ENCODE peak calls at places on chromosomes 5 and 9, in eight cellular contexts. X, F, Q, N, U, G, P and K are unnamed samples.
A peak's percentile ranks its signal among the peaks of the same experiment; 100 is the strongest.

GRCh38 chr9:89802809-89803355 is 198.1 kb downstream of the GADD45G start:
- DNase-seq in X (no peak), F (no peak), Q (no peak), N (peak; percentile 45), U (no peak), G (peak; percentile 3), P (no peak), K (no peak)

GRCh38 chr5:95283022-95283615 is 1.8 kb downstream of the MCTP1 start:
- DNase-seq in X (no peak), F (peak; percentile 13), Q (no peak), N (no peak), U (no peak), G (no peak), P (no peak), K (no peak)

GRCh38 chr5:131226899-131227298 is 37.0 kb upstream of the CDC42SE2 start:
- DNase-seq in X (no peak), F (no peak), Q (no peak), N (no peak), U (no peak), G (no peak), P (no peak), K (no peak)

GRCh38 chr9:118305371-118305770 is 601.2 kb downstream of the TLR4 start:
- DNase-seq in X (no peak), F (no peak), Q (no peak), N (no peak), U (no peak), G (no peak), P (no peak), K (no peak)

GRCh38 chr5:158382473-158382872 is 523.5 kb upstream of the CLINT1 start:
- DNase-seq in X (no peak), F (peak; percentile 83), Q (peak; percentile 59), N (no peak), U (no peak), G (peak; percentile 29), P (peak; percentile 10), K (peak; percentile 95)

GRCh38 chr9:21789541-21790037 is 12.8 kb upstream of the MTAP start:
- DNase-seq in X (peak; percentile 83), F (peak; percentile 85), Q (peak; percentile 74), N (peak; percentile 34), U (peak; percentile 34), G (peak; percentile 92), P (no peak), K (no peak)

GRCh38 chr5:62132279-62132678 is 173.7 kb upstream of the KIF2A start:
- DNase-seq in X (no peak), F (no peak), Q (no peak), N (no peak), U (no peak), G (no peak), P (no peak), K (no peak)

GRCh38 chr5:6733411-6734242 is 20.4 kb downstream of the TENT4A start:
- DNase-seq in X (no peak), F (peak; percentile 16), Q (no peak), N (no peak), U (no peak), G (no peak), P (no peak), K (no peak)

GRCh38 chr9:13478637-13479036 is 199.1 kb upstream of the MPDZ start:
- DNase-seq in X (no peak), F (no peak), Q (no peak), N (no peak), U (no peak), G (no peak), P (no peak), K (no peak)

GRCh38 chr5:60349891-60350415 is 350.0 kb downstream of the DEPDC1B start:
- DNase-seq in X (no peak), F (no peak), Q (no peak), N (no peak), U (no peak), G (no peak), P (no peak), K (no peak)

GRCh38 chr5:10520716-10521115 is 43.2 kb upstream of the ANKRD33B start:
- DNase-seq in X (no peak), F (no peak), Q (no peak), N (no peak), U (no peak), G (no peak), P (no peak), K (no peak)

GRCh38 chr9:105088088-105088487 is 156.4 kb upstream of the SLC44A1 start:
- DNase-seq in X (no peak), F (no peak), Q (no peak), N (no peak), U (no peak), G (no peak), P (no peak), K (no peak)

GRCh38 chr5:126301056-126301455 is 122.2 kb upstream of the GRAMD2B start:
- DNase-seq in X (no peak), F (no peak), Q (no peak), N (no peak), U (no peak), G (no peak), P (no peak), K (no peak)

GRCh38 chr9:135921749-135922310 is 14.5 kb upstream of the CAMSAP1 start:
- DNase-seq in X (no peak), F (no peak), Q (no peak), N (no peak), U (no peak), G (no peak), P (no peak), K (no peak)

GRCh38 chr5:14469485-14470377 is 111.9 kb upstream of the OTULINL start:
- DNase-seq in X (no peak), F (no peak), Q (no peak), N (peak; percentile 78), U (no peak), G (no peak), P (no peak), K (no peak)

GRCh38 chr5:106875591-106876297 is 795.0 kb downstream of the EFNA5 start:
- DNase-seq in X (peak; percentile 62), F (no peak), Q (peak; percentile 6), N (no peak), U (peak; percentile 68), G (peak; percentile 35), P (peak; percentile 25), K (peak; percentile 60)

GRCh38 chr9:87599901-87600610 is 102.4 kb downstream of the DAPK1 start:
- DNase-seq in X (peak; percentile 73), F (peak; percentile 95), Q (peak; percentile 40), N (no peak), U (no peak), G (no peak), P (no peak), K (no peak)

GRCh38 chr5:8650197-8650596 is 781.2 kb downstream of the MTRR start:
- DNase-seq in X (no peak), F (no peak), Q (no peak), N (no peak), U (no peak), G (no peak), P (no peak), K (no peak)

GRCh38 chr9:13705913-13706312 is 426.4 kb upstream of the MPDZ start:
- DNase-seq in X (no peak), F (peak; percentile 81), Q (no peak), N (peak; percentile 1), U (no peak), G (no peak), P (no peak), K (no peak)

DNA sequence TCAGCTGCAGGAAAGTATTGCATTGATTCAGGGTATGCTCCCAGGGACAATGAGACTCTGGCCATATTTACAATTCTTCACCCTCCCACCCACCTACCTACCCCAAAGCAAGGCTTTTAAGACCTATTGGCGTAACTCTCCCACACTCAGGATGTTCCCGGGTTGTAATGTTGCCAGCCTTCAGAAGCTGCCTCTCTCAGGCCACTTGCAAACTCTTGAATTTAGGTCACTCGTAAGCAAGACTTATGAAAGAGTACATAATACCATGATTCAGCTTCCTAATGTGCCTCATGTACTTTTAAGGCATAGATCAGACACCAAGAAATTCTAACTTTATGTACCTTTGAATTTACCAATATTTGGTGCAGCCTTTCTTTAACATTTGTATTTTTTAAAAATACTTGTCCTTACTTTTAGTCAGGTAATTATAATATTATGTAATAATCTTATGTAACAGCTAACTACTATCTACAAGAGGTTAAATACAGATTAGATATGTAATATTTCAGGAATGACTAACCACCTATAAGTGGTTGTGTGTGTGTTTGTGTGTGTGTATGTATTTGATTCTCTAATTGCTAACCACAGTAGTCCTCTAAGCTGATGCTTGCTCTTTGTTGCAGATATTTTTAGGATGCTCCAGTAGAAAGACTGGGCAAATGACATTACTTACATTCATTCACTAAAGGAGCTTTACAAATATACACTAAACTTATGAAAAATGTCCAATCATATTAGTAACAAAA is 630.5 kb upstream of the MEF2C start:
- DNase-seq in X (no peak), F (no peak), Q (no peak), N (no peak), U (no peak), G (no peak), P (no peak), K (no peak)
- TF ChIP-seq MAX in X (no peak), F (no peak), Q (no peak), N (no peak), U (no peak), G (no peak), P (no peak), K (no peak)

GRCh38 chr5:164048527-164048926 is 543.1 kb downstream of the MAT2B start:
- DNase-seq in X (no peak), F (peak; percentile 50), Q (no peak), N (peak; percentile 3), U (no peak), G (no peak), P (no peak), K (peak; percentile 3)
- TF ChIP-seq MAX in X (no peak), F (no peak), Q (no peak), N (no peak), U (no peak), G (no peak), P (no peak), K (no peak)

GRCh38 chr5:168967882-168968620 is 332.9 kb downstream of the SLIT3 start:
- DNase-seq in X (no peak), F (no peak), Q (no peak), N (no peak), U (no peak), G (no peak), P (no peak), K (no peak)
- TF ChIP-seq MAX in X (no peak), F (no peak), Q (no peak), N (no peak), U (no peak), G (no peak), P (no peak), K (no peak)

GRCh38 chr5:154815684-154816247 is 34.6 kb downstream of the FAXDC2 start:
- DNase-seq in X (no peak), F (no peak), Q (no peak), N (no peak), U (no peak), G (no peak), P (no peak), K (no peak)

GRCh38 chr5:154811239-154811638 is 39.2 kb downstream of the FAXDC2 start:
- DNase-seq in X (no peak), F (no peak), Q (no peak), N (no peak), U (no peak), G (no peak), P (no peak), K (no peak)

GRCh38 chr5:154811653-154812465 is 38.5 kb downstream of the FAXDC2 start:
- DNase-seq in X (peak; percentile 44), F (peak; percentile 77), Q (peak; percentile 76), N (peak; percentile 81), U (peak; percentile 61), G (peak; percentile 59), P (peak; percentile 17), K (peak; percentile 71)

GRCh38 chr5:154813158-154813557 is 37.2 kb downstream of the FAXDC2 start:
- DNase-seq in X (no peak), F (no peak), Q (no peak), N (no peak), U (no peak), G (no peak), P (no peak), K (no peak)

GRCh38 chr5:154813736-154814135 is 36.7 kb downstream of the FAXDC2 start:
- DNase-seq in X (no peak), F (no peak), Q (no peak), N (no peak), U (no peak), G (no peak), P (no peak), K (no peak)
- TF ChIP-seq MAX in X (no peak), F (no peak), Q (no peak), N (no peak), U (no peak), G (no peak), P (no peak), K (no peak)